ENCODE peak calls at places on chromosomes 3 and 15, in six cellular contexts. J, W, D, P, T and U are unnamed samples.

GRCh38 chr15:58369261-58369699 is 62.5 kb upstream of the LIPC start:
- DNase-seq in T (no peak), J (no peak), W (peak; percentile 95), D (no peak), P (no peak), U (peak; percentile 89)

GRCh38 chr3:151171145-151171544 is 31.9 kb downstream of the GPR171 start:
- DNase-seq in P (no peak), J (no peak), D (no peak), W (peak; percentile 27), T (no peak), U (no peak)

GRCh38 chr15:68511073-68511991 is 67.5 kb upstream of the CORO2B start:
- DNase-seq in T (no peak), D (no peak), J (no peak), W (peak; percentile 57), P (no peak), U (no peak)

GRCh38 chr3:141804778-141805639 is 41.8 kb downstream of the GRK7 start:
- DNase-seq in J (no peak), W (no peak), T (no peak), D (peak; percentile 13), P (no peak), U (no peak)

GRCh38 chr3:80870476-80871041 is 890.9 kb downstream of the GBE1 start:
- DNase-seq in P (no peak), W (no peak), T (no peak), J (no peak), D (no peak), U (no peak)

GRCh38 chr15:52804526-52805081 is 14.5 kb upstream of the ONECUT1 start:
- DNase-seq in D (peak; percentile 62), T (peak; percentile 82), J (peak; percentile 32), P (peak; percentile 65), W (no peak), U (no peak)

GRCh38 chr3:24348348-24348747 is 146.3 kb downstream of the THRB start:
- DNase-seq in J (no peak), D (no peak), W (no peak), P (no peak), T (no peak), U (no peak)

GRCh38 chr3:101976473-101976872 is 127.2 kb downstream of the NFKBIZ start:
- DNase-seq in T (no peak), J (no peak), D (no peak), W (no peak), P (no peak), U (no peak)

GRCh38 chr3:149319750-149320149 is 13.7 kb downstream of the TM4SF18 start:
- DNase-seq in D (no peak), P (no peak), W (no peak), J (no peak), T (no peak), U (no peak)

GRCh38 chr3:38114875-38115644 is 21.9 kb downstream of the ACAA1 start:
- DNase-seq in T (peak; percentile 21), W (no peak), J (no peak), P (no peak), D (no peak), U (no peak)

GRCh38 chr3:55147856-55148720 is 220.2 kb upstream of the LRTM1 start:
- DNase-seq in W (peak; percentile 76), D (no peak), P (no peak), J (no peak), T (no peak), U (peak; percentile 57)

DNA sequence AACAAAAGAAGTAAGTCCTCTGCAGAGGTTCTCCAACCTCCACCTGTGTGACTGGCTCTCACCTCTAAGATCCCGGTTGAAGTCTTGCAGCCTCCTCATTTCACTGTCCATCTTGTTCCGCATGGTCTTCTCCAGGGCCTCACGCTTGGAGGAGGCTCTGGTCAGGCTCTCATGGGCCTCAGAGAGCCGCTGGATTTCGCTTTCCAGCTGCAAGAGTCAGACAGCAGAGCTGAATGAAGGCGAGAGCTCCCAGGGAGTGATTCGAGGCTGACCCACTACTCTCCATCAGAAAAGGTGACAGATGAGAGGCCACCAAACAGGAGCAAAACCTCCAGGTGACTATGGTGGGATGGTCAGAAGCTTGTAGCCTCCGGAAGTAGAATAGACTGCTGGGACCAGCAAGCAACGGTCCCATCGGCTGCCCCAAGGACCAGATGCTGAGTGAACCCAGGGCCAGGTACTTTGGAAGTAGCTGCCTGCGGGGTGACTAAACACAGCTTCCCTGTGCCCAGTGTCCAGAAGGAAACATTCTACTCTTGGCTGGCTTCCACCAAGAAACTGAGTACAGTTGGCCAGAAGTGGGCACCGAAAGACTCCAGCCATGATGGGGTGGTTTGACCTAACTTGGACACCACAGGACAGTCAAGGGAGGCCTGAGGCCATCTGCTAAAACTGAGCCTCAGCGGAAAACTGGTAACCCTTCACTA is 7.9 kb downstream of the AMOTL2 start:
- DNase-seq in J (no peak), D (no peak), W (no peak), P (no peak), T (peak; percentile 23), U (no peak)
- H3K79me1 ChIP-seq in J (peaks cover 21% of the 10 kb centered on the region), D (peaks cover 18% of the 10 kb centered on the region), W (peaks cover 22% of the 10 kb centered on the region), P (peaks cover 5% of the 10 kb centered on the region), T (no peaks in the 10 kb centered on the region), U (no peaks in the 10 kb centered on the region)

GRCh38 chr15:62874933-62875625 is 167.5 kb upstream of the TPM1 start:
- DNase-seq in J (no peak), D (no peak), P (peak; percentile 47), W (no peak), T (no peak), U (peak; percentile 44)
- H3K79me1 ChIP-seq in J (peaks cover 2% of the 10 kb centered on the region), D (no peaks in the 10 kb centered on the region), P (no peaks in the 10 kb centered on the region), W (no peaks in the 10 kb centered on the region), T (no peaks in the 10 kb centered on the region), U (no peaks in the 10 kb centered on the region)

GRCh38 chr15:60325905-60326304 is 71.9 kb downstream of the ANXA2 start:
- DNase-seq in W (no peak), J (no peak), D (no peak), P (no peak), T (no peak), U (no peak)
- H3K79me1 ChIP-seq in W (no peaks in the 10 kb centered on the region), J (no peaks in the 10 kb centered on the region), D (no peaks in the 10 kb centered on the region), P (no peaks in the 10 kb centered on the region), T (no peaks in the 10 kb centered on the region), U (no peaks in the 10 kb centered on the region)

GRCh38 chr15:40093224-40093842 is 15.3 kb downstream of the BMF start:
- DNase-seq in P (no peak), T (no peak), D (peak; percentile 70), J (no peak), W (peak; percentile 26), U (peak; percentile 86)
- H3K79me1 ChIP-seq in P (no peaks in the 10 kb centered on the region), T (no peaks in the 10 kb centered on the region), D (peaks cover 3% of the 10 kb centered on the region), J (no peaks in the 10 kb centered on the region), W (no peaks in the 10 kb centered on the region), U (peaks cover 18% of the 10 kb centered on the region)

DNA sequence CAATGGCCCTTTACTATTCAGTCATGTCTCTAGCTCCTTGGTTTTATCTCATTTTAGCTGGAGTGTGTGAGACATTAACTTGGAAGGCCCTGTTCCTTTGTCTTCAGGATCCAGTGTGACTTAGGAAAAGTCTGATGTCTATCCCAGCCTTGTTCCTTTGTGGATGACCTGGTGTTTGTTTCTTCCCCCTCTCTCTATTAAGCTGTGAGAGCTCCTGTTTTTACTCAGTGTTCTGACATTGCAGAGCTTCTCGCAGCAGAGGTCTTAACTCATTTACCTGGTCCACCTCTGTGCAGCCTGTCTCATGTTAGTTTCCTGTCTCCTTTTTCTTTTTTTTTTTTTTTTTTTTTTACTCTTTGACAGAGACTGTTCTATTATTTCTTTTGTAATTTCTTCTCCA is 43.1 kb downstream of the KLF13 start:
- DNase-seq in W (no peak), J (no peak), D (peak; percentile 32), P (no peak), T (no peak), U (no peak)
- H3K79me1 ChIP-seq in W (peaks cover 24% of the 10 kb centered on the region), J (no peaks in the 10 kb centered on the region), D (peaks cover 9% of the 10 kb centered on the region), P (peaks cover 19% of the 10 kb centered on the region), T (no peaks in the 10 kb centered on the region), U (peaks cover 56% of the 10 kb centered on the region)

GRCh38 chr15:62799037-62799436 is 243.5 kb upstream of the TPM1 start:
- DNase-seq in T (no peak), P (no peak), D (no peak), W (no peak), J (no peak), U (no peak)

GRCh38 chr15:62805502-62805901 is 237.0 kb upstream of the TPM1 start:
- DNase-seq in T (no peak), P (no peak), J (no peak), D (no peak), W (no peak), U (no peak)

GRCh38 chr15:62799919-62800318 is 242.6 kb upstream of the TPM1 start:
- DNase-seq in P (no peak), W (no peak), J (no peak), D (no peak), T (no peak), U (no peak)

GRCh38 chr15:62803856-62804400 is 238.6 kb upstream of the TPM1 start:
- DNase-seq in J (no peak), T (no peak), W (no peak), D (no peak), P (no peak), U (no peak)

GRCh38 chr15:62802612-62803011 is 239.9 kb upstream of the TPM1 start:
- DNase-seq in W (no peak), D (no peak), P (no peak), J (no peak), T (no peak), U (no peak)
- H3K79me1 ChIP-seq in W (no peaks in the 10 kb centered on the region), D (no peaks in the 10 kb centered on the region), P (no peaks in the 10 kb centered on the region), J (no peaks in the 10 kb centered on the region), T (no peaks in the 10 kb centered on the region), U (no peaks in the 10 kb centered on the region)